ENCODE peak calls at places on chromosomes 4 and X, in seven cellular contexts. One of them, this sample, is unnamed.

GRCh38 chrX:137428251-137428661 is 137.7 kb upstream of the ZIC3 start:
- DNase-seq in AG09309: no peak
- DNase-seq in cardiac muscle cell: peak
- DNase-seq in left lung: no peak
- DNase-seq in HL-60: no peak
- DNase-seq in uterus: no peak
- DNase-seq in mucosa of descending colon: no peak
- DNase-seq in this sample: peak

GRCh38 chr4:111776546-111776945 is 368.7 kb upstream of the FAM241A start:
- DNase-seq in AG09309: no peak
- DNase-seq in left lung: no peak
- DNase-seq in uterus: no peak
- DNase-seq in HL-60: no peak
- DNase-seq in cardiac muscle cell: no peak
- DNase-seq in mucosa of descending colon: no peak
- DNase-seq in this sample: no peak

GRCh38 chrX:133985164-133986007 is at the start of gene GPC3:
- DNase-seq in cardiac muscle cell: peak
- DNase-seq in uterus: peak
- DNase-seq in AG09309: no peak
- DNase-seq in left lung: no peak
- DNase-seq in HL-60: no peak
- DNase-seq in mucosa of descending colon: peak
- DNase-seq in this sample: peak

GRCh38 chr4:126715067-126715466 is 917.7 kb upstream of the INTU start:
- DNase-seq in cardiac muscle cell: no peak
- DNase-seq in uterus: no peak
- DNase-seq in mucosa of descending colon: no peak
- DNase-seq in HL-60: no peak
- DNase-seq in AG09309: no peak
- DNase-seq in left lung: no peak
- DNase-seq in this sample: no peak

GRCh38 chr4:72701987-72702819 is 133.2 kb upstream of the ADAMTS3 start:
- DNase-seq in AG09309: peak
- DNase-seq in HL-60: peak
- DNase-seq in uterus: no peak
- DNase-seq in left lung: no peak
- DNase-seq in cardiac muscle cell: peak
- DNase-seq in mucosa of descending colon: no peak
- DNase-seq in this sample: peak

GRCh38 chr4:142883433-142883832 is 37.3 kb upstream of the INPP4B start:
- DNase-seq in AG09309: no peak
- DNase-seq in cardiac muscle cell: peak
- DNase-seq in uterus: no peak
- DNase-seq in left lung: no peak
- DNase-seq in HL-60: no peak
- DNase-seq in mucosa of descending colon: no peak
- DNase-seq in this sample: peak

GRCh38 chr4:15717126-15717525 is 14.3 kb downstream of the BST1 start:
- DNase-seq in cardiac muscle cell: no peak
- DNase-seq in HL-60: no peak
- DNase-seq in uterus: no peak
- DNase-seq in left lung: no peak
- DNase-seq in mucosa of descending colon: no peak
- DNase-seq in AG09309: no peak
- DNase-seq in this sample: no peak

GRCh38 chr4:184061582-184061981 is 156.1 kb downstream of the ENPP6 start:
- DNase-seq in mucosa of descending colon: no peak
- DNase-seq in AG09309: no peak
- DNase-seq in cardiac muscle cell: no peak
- DNase-seq in left lung: no peak
- DNase-seq in HL-60: no peak
- DNase-seq in uterus: no peak
- DNase-seq in this sample: no peak

GRCh38 chrX:47370278-47370677 is at the start of gene ZNF157:
- DNase-seq in cardiac muscle cell: no peak
- DNase-seq in mucosa of descending colon: no peak
- DNase-seq in uterus: no peak
- DNase-seq in AG09309: no peak
- DNase-seq in HL-60: no peak
- DNase-seq in left lung: no peak
- DNase-seq in this sample: no peak

GRCh38 chrX:1212532-1212931 is at the start of gene CRLF2:
- DNase-seq in left lung: no peak
- DNase-seq in cardiac muscle cell: no peak
- DNase-seq in mucosa of descending colon: no peak
- DNase-seq in AG09309: no peak
- DNase-seq in uterus: no peak
- DNase-seq in HL-60: peak
- DNase-seq in this sample: no peak

GRCh38 chr4:121370729-121371325 is 10.0 kb downstream of the QRFPR start:
- DNase-seq in left lung: no peak
- DNase-seq in AG09309: no peak
- DNase-seq in mucosa of descending colon: no peak
- DNase-seq in uterus: no peak
- DNase-seq in HL-60: peak
- DNase-seq in cardiac muscle cell: peak
- DNase-seq in this sample: peak

GRCh38 chr4:8915201-8916200 is 43.9 kb upstream of the HMX1 start:
- DNase-seq in HL-60: no peak
- DNase-seq in cardiac muscle cell: no peak
- DNase-seq in uterus: no peak
- DNase-seq in left lung: peak
- DNase-seq in AG09309: no peak
- DNase-seq in mucosa of descending colon: no peak
- DNase-seq in this sample: no peak

GRCh38 chrX:26613951-26614350 is 398.0 kb downstream of the MAGEB5 start:
- DNase-seq in left lung: no peak
- DNase-seq in cardiac muscle cell: no peak
- DNase-seq in uterus: no peak
- DNase-seq in AG09309: no peak
- DNase-seq in mucosa of descending colon: no peak
- DNase-seq in HL-60: no peak
- DNase-seq in this sample: no peak

GRCh38 chrX:101595739-101596419 is 21.9 kb downstream of the ARMCX6 start:
- DNase-seq in left lung: no peak
- DNase-seq in cardiac muscle cell: peak
- DNase-seq in HL-60: peak
- DNase-seq in AG09309: peak
- DNase-seq in uterus: no peak
- DNase-seq in mucosa of descending colon: no peak
- DNase-seq in this sample: peak

GRCh38 chrX:46710927-46711623 is 47.8 kb downstream of the SLC9A7 start:
- DNase-seq in mucosa of descending colon: no peak
- DNase-seq in cardiac muscle cell: no peak
- DNase-seq in left lung: no peak
- DNase-seq in AG09309: no peak
- DNase-seq in HL-60: no peak
- DNase-seq in uterus: no peak
- DNase-seq in this sample: no peak

GRCh38 chr4:171157462-171158082 is 655.6 kb upstream of the GALNTL6 start:
- DNase-seq in HL-60: no peak
- DNase-seq in cardiac muscle cell: no peak
- DNase-seq in AG09309: no peak
- DNase-seq in mucosa of descending colon: no peak
- DNase-seq in left lung: peak
- DNase-seq in uterus: no peak
- DNase-seq in this sample: no peak

GRCh38 chr4:87498446-87498900 is 30.7 kb downstream of the SPARCL1 start:
- DNase-seq in left lung: no peak
- DNase-seq in HL-60: no peak
- DNase-seq in uterus: no peak
- DNase-seq in cardiac muscle cell: no peak
- DNase-seq in AG09309: peak
- DNase-seq in mucosa of descending colon: no peak
- DNase-seq in this sample: no peak

GRCh38 chrX:19642517-19643109 is 127.3 kb upstream of the MAP3K15 start:
- DNase-seq in uterus: no peak
- DNase-seq in AG09309: no peak
- DNase-seq in cardiac muscle cell: no peak
- DNase-seq in HL-60: no peak
- DNase-seq in left lung: no peak
- DNase-seq in mucosa of descending colon: no peak
- DNase-seq in this sample: no peak

GRCh38 chrX:45807572-45808425 is 607.1 kb upstream of the DIPK2B start:
- DNase-seq in mucosa of descending colon: no peak
- DNase-seq in uterus: no peak
- DNase-seq in HL-60: no peak
- DNase-seq in cardiac muscle cell: peak
- DNase-seq in left lung: no peak
- DNase-seq in AG09309: no peak
- DNase-seq in this sample: no peak

GRCh38 chr4:99252746-99253145 is 33.7 kb upstream of the ADH6 start:
- DNase-seq in uterus: no peak
- DNase-seq in mucosa of descending colon: no peak
- DNase-seq in AG09309: no peak
- DNase-seq in cardiac muscle cell: no peak
- DNase-seq in left lung: no peak
- DNase-seq in HL-60: no peak
- DNase-seq in this sample: no peak

GRCh38 chrX:112846787-112847186 is 6.2 kb upstream of the AMOT start:
- DNase-seq in cardiac muscle cell: no peak
- DNase-seq in mucosa of descending colon: no peak
- DNase-seq in left lung: no peak
- DNase-seq in AG09309: no peak
- DNase-seq in HL-60: no peak
- DNase-seq in uterus: no peak
- DNase-seq in this sample: no peak

GRCh38 chrX:112851806-112852205 is 11.2 kb upstream of the AMOT start:
- DNase-seq in left lung: no peak
- DNase-seq in mucosa of descending colon: no peak
- DNase-seq in AG09309: no peak
- DNase-seq in uterus: no peak
- DNase-seq in HL-60: no peak
- DNase-seq in cardiac muscle cell: peak
- DNase-seq in this sample: no peak

GRCh38 chrX:112852850-112853249 is 12.2 kb upstream of the AMOT start:
- DNase-seq in mucosa of descending colon: no peak
- DNase-seq in left lung: no peak
- DNase-seq in cardiac muscle cell: no peak
- DNase-seq in uterus: no peak
- DNase-seq in HL-60: no peak
- DNase-seq in AG09309: no peak
- DNase-seq in this sample: no peak

GRCh38 chrX:112849010-112849409 is 8.4 kb upstream of the AMOT start:
- DNase-seq in mucosa of descending colon: no peak
- DNase-seq in cardiac muscle cell: no peak
- DNase-seq in uterus: no peak
- DNase-seq in AG09309: no peak
- DNase-seq in HL-60: no peak
- DNase-seq in left lung: no peak
- DNase-seq in this sample: no peak

GRCh38 chrX:112851161-112851779 is 10.6 kb upstream of the AMOT start:
- DNase-seq in HL-60: no peak
- DNase-seq in AG09309: no peak
- DNase-seq in left lung: no peak
- DNase-seq in uterus: no peak
- DNase-seq in mucosa of descending colon: no peak
- DNase-seq in cardiac muscle cell: no peak
- DNase-seq in this sample: no peak
- TF ChIP-seq CTCF in HL-60: no peak
- TF ChIP-seq CTCF in AG09309: no peak
- TF ChIP-seq CTCF in left lung: no peak
- TF ChIP-seq CTCF in uterus: no peak
- TF ChIP-seq CTCF in mucosa of descending colon: no peak
- TF ChIP-seq CTCF in cardiac muscle cell: no peak
- TF ChIP-seq CTCF in this sample: no peak

DNA sequence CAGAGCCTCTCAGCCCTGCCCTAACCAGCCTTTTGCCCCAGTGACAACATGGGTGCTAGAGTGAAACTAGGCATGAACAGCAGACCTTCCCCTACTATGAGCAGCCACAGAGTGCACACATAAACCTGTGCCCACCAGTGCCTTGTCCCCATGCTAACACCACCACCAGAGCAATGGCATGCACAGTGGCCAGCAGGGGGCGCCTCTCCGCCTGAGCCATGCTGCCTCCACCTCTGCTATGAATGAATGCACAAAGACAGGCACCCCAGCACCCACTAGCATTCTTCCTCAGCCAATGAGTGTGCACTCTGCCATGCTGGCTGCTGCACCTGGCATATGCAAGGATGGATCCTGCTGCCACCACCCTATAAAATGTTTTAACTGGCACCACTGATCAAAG is 286.9 kb upstream of the FGF16 start:
- DNase-seq in uterus: no peak
- DNase-seq in AG09309: no peak
- DNase-seq in mucosa of descending colon: no peak
- DNase-seq in cardiac muscle cell: no peak
- DNase-seq in left lung: no peak
- DNase-seq in HL-60: no peak
- DNase-seq in this sample: peak
- TF ChIP-seq CTCF in uterus: no peak
- TF ChIP-seq CTCF in AG09309: peak
- TF ChIP-seq CTCF in mucosa of descending colon: no peak
- TF ChIP-seq CTCF in cardiac muscle cell: no peak
- TF ChIP-seq CTCF in left lung: no peak
- TF ChIP-seq CTCF in HL-60: no peak
- TF ChIP-seq CTCF in this sample: peak

GRCh38 chr4:139691-140090 is 15.4 kb downstream of the ZNF718 start:
- DNase-seq in HL-60: no peak
- DNase-seq in left lung: no peak
- DNase-seq in mucosa of descending colon: no peak
- DNase-seq in AG09309: no peak
- DNase-seq in cardiac muscle cell: no peak
- DNase-seq in uterus: no peak
- DNase-seq in this sample: no peak
- TF ChIP-seq CTCF in HL-60: no peak
- TF ChIP-seq CTCF in left lung: no peak
- TF ChIP-seq CTCF in mucosa of descending colon: no peak
- TF ChIP-seq CTCF in AG09309: no peak
- TF ChIP-seq CTCF in cardiac muscle cell: no peak
- TF ChIP-seq CTCF in uterus: no peak
- TF ChIP-seq CTCF in this sample: no peak

GRCh38 chr4:152394786-152395185 is 141.1 kb downstream of the FBXW7 start:
- DNase-seq in cardiac muscle cell: no peak
- DNase-seq in AG09309: no peak
- DNase-seq in left lung: no peak
- DNase-seq in mucosa of descending colon: no peak
- DNase-seq in HL-60: no peak
- DNase-seq in uterus: no peak
- DNase-seq in this sample: no peak

GRCh38 chr4:152399246-152399645 is 136.6 kb downstream of the FBXW7 start:
- DNase-seq in HL-60: peak
- DNase-seq in AG09309: no peak
- DNase-seq in cardiac muscle cell: no peak
- DNase-seq in left lung: no peak
- DNase-seq in uterus: no peak
- DNase-seq in mucosa of descending colon: no peak
- DNase-seq in this sample: no peak

GRCh38 chr4:152401424-152401823 is 134.5 kb downstream of the FBXW7 start:
- DNase-seq in HL-60: no peak
- DNase-seq in left lung: no peak
- DNase-seq in mucosa of descending colon: no peak
- DNase-seq in uterus: no peak
- DNase-seq in AG09309: no peak
- DNase-seq in cardiac muscle cell: no peak
- DNase-seq in this sample: no peak

GRCh38 chr4:152392079-152392478 is 143.8 kb downstream of the FBXW7 start:
- DNase-seq in uterus: no peak
- DNase-seq in mucosa of descending colon: no peak
- DNase-seq in HL-60: no peak
- DNase-seq in left lung: no peak
- DNase-seq in cardiac muscle cell: no peak
- DNase-seq in AG09309: no peak
- DNase-seq in this sample: no peak

GRCh38 chr4:152398060-152398459 is 137.8 kb downstream of the FBXW7 start:
- DNase-seq in uterus: no peak
- DNase-seq in cardiac muscle cell: peak
- DNase-seq in HL-60: no peak
- DNase-seq in AG09309: no peak
- DNase-seq in mucosa of descending colon: no peak
- DNase-seq in left lung: no peak
- DNase-seq in this sample: no peak
- TF ChIP-seq CTCF in uterus: no peak
- TF ChIP-seq CTCF in cardiac muscle cell: peak
- TF ChIP-seq CTCF in HL-60: no peak
- TF ChIP-seq CTCF in AG09309: peak
- TF ChIP-seq CTCF in mucosa of descending colon: peak
- TF ChIP-seq CTCF in left lung: no peak
- TF ChIP-seq CTCF in this sample: peak